ENCODE peak calls at places on chromosomes 6 and 20, in seven cellular contexts. One of them, this sample, is unnamed.

GRCh38 chr20:51382986-51383821 is 159.3 kb downstream of the NFATC2 start:
- DNase-seq in OCI-LY7: peak; percentile 94
- DNase-seq in SK-N-SH: no peak
- DNase-seq in A549: no peak
- DNase-seq in Karpas-422: peak; percentile 95
- DNase-seq in mesendoderm: no peak
- DNase-seq in K562: no peak
- DNase-seq in this sample: no peak

GRCh38 chr6:51396583-51396982 is 577.9 kb downstream of the TFAP2B start:
- DNase-seq in OCI-LY7: no peak
- DNase-seq in SK-N-SH: no peak
- DNase-seq in A549: no peak
- DNase-seq in Karpas-422: no peak
- DNase-seq in mesendoderm: no peak
- DNase-seq in K562: no peak
- DNase-seq in this sample: no peak

GRCh38 chr20:4546342-4546741 is 175.4 kb upstream of the PRND start:
- DNase-seq in OCI-LY7: no peak
- DNase-seq in SK-N-SH: no peak
- DNase-seq in A549: no peak
- DNase-seq in Karpas-422: no peak
- DNase-seq in mesendoderm: peak; percentile 34
- DNase-seq in K562: no peak
- DNase-seq in this sample: no peak

GRCh38 chr6:142845624-142846458 is 99.1 kb downstream of the HIVEP2 start:
- DNase-seq in OCI-LY7: peak; percentile 54
- DNase-seq in SK-N-SH: peak; percentile 70
- DNase-seq in A549: no peak
- DNase-seq in Karpas-422: peak; percentile 45
- DNase-seq in mesendoderm: peak; percentile 94
- DNase-seq in K562: no peak
- DNase-seq in this sample: peak; percentile 87

GRCh38 chr6:14986370-14986769 is 259.5 kb upstream of the JARID2 start:
- DNase-seq in OCI-LY7: no peak
- DNase-seq in SK-N-SH: no peak
- DNase-seq in A549: no peak
- DNase-seq in Karpas-422: no peak
- DNase-seq in mesendoderm: no peak
- DNase-seq in K562: no peak
- DNase-seq in this sample: no peak

GRCh38 chr6:77178821-77179220 is 284.5 kb downstream of the HTR1B start:
- DNase-seq in OCI-LY7: no peak
- DNase-seq in SK-N-SH: no peak
- DNase-seq in A549: no peak
- DNase-seq in Karpas-422: no peak
- DNase-seq in mesendoderm: no peak
- DNase-seq in K562: no peak
- DNase-seq in this sample: no peak

GRCh38 chr6:88916615-88917198 is 46.7 kb downstream of the RNGTT start:
- DNase-seq in OCI-LY7: no peak
- DNase-seq in SK-N-SH: no peak
- DNase-seq in A549: no peak
- DNase-seq in Karpas-422: no peak
- DNase-seq in mesendoderm: no peak
- DNase-seq in K562: no peak
- DNase-seq in this sample: no peak

GRCh38 chr20:18985551-18985950 is 172.0 kb downstream of the SCP2D1 start:
- DNase-seq in OCI-LY7: no peak
- DNase-seq in SK-N-SH: no peak
- DNase-seq in A549: no peak
- DNase-seq in Karpas-422: no peak
- DNase-seq in mesendoderm: no peak
- DNase-seq in K562: no peak
- DNase-seq in this sample: no peak

GRCh38 chr20:64212750-64213149 is 42.8 kb upstream of the PCMTD2 start:
- DNase-seq in OCI-LY7: no peak
- DNase-seq in SK-N-SH: no peak
- DNase-seq in A549: no peak
- DNase-seq in Karpas-422: no peak
- DNase-seq in mesendoderm: no peak
- DNase-seq in K562: no peak
- DNase-seq in this sample: no peak

GRCh38 chr6:35522660-35523658 is 10.3 kb upstream of the TULP1 start:
- DNase-seq in OCI-LY7: peak; percentile 72
- DNase-seq in SK-N-SH: peak; percentile 92
- DNase-seq in A549: peak; percentile 65
- DNase-seq in Karpas-422: peak; percentile 79
- DNase-seq in mesendoderm: peak; percentile 76
- DNase-seq in K562: peak; percentile 96
- DNase-seq in this sample: peak; percentile 90
- H3K4me2 ChIP-seq in OCI-LY7: peak overlapping the region; percentile 42
- H3K4me2 ChIP-seq in SK-N-SH: no peak overlapping the region
- H3K4me2 ChIP-seq in A549: peak overlapping the region; percentile 41
- H3K4me2 ChIP-seq in Karpas-422: no peak overlapping the region
- H3K4me2 ChIP-seq in mesendoderm: peak overlapping the region; percentile 32
- H3K4me2 ChIP-seq in K562: peak overlapping the region; percentile 42
- H3K4me2 ChIP-seq in this sample: peak overlapping the region; percentile 50

GRCh38 chr6:123089223-123089622 is 93.2 kb downstream of the CLVS2 start:
- DNase-seq in OCI-LY7: no peak
- DNase-seq in SK-N-SH: no peak
- DNase-seq in A549: no peak
- DNase-seq in Karpas-422: no peak
- DNase-seq in mesendoderm: no peak
- DNase-seq in K562: no peak
- DNase-seq in this sample: no peak

GRCh38 chr6:123085403-123085802 is 89.4 kb downstream of the CLVS2 start:
- DNase-seq in OCI-LY7: no peak
- DNase-seq in SK-N-SH: peak; percentile 36
- DNase-seq in A549: no peak
- DNase-seq in Karpas-422: no peak
- DNase-seq in mesendoderm: no peak
- DNase-seq in K562: no peak
- DNase-seq in this sample: no peak

GRCh38 chr6:123094768-123095167 is 98.7 kb downstream of the CLVS2 start:
- DNase-seq in OCI-LY7: no peak
- DNase-seq in SK-N-SH: no peak
- DNase-seq in A549: no peak
- DNase-seq in Karpas-422: no peak
- DNase-seq in mesendoderm: no peak
- DNase-seq in K562: no peak
- DNase-seq in this sample: no peak

GRCh38 chr6:123091896-123092271 is 95.8 kb downstream of the CLVS2 start:
- DNase-seq in OCI-LY7: no peak
- DNase-seq in SK-N-SH: no peak
- DNase-seq in A549: no peak
- DNase-seq in Karpas-422: no peak
- DNase-seq in mesendoderm: no peak
- DNase-seq in K562: no peak
- DNase-seq in this sample: no peak

DNA sequence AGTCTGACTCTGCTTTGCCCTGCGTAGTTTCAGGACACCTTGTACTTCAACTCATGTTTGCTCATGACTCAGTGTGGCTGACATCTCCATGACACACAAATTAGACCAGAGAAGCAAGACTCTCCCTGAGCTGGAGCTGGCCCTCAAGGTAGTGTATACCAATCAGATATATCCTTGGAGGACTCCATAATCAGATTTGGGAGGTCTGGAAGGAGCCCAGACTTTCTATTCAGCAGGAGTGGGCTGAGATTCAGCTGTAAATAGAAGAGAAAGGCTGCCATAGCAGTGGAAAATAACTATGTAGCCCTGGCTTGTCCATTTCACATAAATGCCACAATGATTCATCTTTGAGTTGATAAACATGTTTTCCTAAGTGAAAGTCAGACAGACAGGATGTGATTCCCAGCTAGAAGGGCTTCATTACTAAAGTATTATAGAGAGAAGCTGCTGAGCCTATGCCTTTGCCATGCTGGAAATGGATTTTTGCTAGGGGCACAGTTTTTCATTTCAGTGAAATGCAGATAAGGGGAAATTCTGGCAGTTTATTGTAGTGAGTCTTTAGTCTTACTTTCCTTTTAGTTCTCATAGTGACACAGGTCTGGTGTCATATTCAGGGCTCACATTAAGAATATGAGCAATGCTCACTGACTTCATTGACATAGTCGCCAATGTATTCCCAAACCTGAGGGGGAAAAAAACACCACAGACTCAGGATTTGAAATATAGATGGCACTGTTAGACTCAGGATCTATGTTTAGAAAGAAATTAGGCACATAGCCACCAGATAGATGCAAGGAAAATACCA is 95.3 kb downstream of the CLVS2 start:
- DNase-seq in OCI-LY7: no peak
- DNase-seq in SK-N-SH: peak; percentile 20
- DNase-seq in A549: peak; percentile 3
- DNase-seq in Karpas-422: no peak
- DNase-seq in mesendoderm: no peak
- DNase-seq in K562: no peak
- DNase-seq in this sample: no peak
- H3K4me2 ChIP-seq in OCI-LY7: no peak overlapping the region
- H3K4me2 ChIP-seq in SK-N-SH: no peak overlapping the region
- H3K4me2 ChIP-seq in A549: peak overlapping the region; percentile 70
- H3K4me2 ChIP-seq in Karpas-422: no peak overlapping the region
- H3K4me2 ChIP-seq in mesendoderm: no peak overlapping the region
- H3K4me2 ChIP-seq in K562: no peak overlapping the region
- H3K4me2 ChIP-seq in this sample: no peak overlapping the region

GRCh38 chr6:47655719-47656595 is 42.4 kb upstream of the ADGRF4 start:
- DNase-seq in OCI-LY7: no peak
- DNase-seq in SK-N-SH: no peak
- DNase-seq in A549: no peak
- DNase-seq in Karpas-422: no peak
- DNase-seq in mesendoderm: peak; percentile 99
- DNase-seq in K562: peak; percentile 42
- DNase-seq in this sample: peak; percentile 50
- H3K4me2 ChIP-seq in OCI-LY7: no peak overlapping the region
- H3K4me2 ChIP-seq in SK-N-SH: no peak overlapping the region
- H3K4me2 ChIP-seq in A549: peak overlapping the region; percentile 39
- H3K4me2 ChIP-seq in Karpas-422: no peak overlapping the region
- H3K4me2 ChIP-seq in mesendoderm: no peak overlapping the region
- H3K4me2 ChIP-seq in K562: peak overlapping the region; percentile 38
- H3K4me2 ChIP-seq in this sample: no peak overlapping the region

DNA sequence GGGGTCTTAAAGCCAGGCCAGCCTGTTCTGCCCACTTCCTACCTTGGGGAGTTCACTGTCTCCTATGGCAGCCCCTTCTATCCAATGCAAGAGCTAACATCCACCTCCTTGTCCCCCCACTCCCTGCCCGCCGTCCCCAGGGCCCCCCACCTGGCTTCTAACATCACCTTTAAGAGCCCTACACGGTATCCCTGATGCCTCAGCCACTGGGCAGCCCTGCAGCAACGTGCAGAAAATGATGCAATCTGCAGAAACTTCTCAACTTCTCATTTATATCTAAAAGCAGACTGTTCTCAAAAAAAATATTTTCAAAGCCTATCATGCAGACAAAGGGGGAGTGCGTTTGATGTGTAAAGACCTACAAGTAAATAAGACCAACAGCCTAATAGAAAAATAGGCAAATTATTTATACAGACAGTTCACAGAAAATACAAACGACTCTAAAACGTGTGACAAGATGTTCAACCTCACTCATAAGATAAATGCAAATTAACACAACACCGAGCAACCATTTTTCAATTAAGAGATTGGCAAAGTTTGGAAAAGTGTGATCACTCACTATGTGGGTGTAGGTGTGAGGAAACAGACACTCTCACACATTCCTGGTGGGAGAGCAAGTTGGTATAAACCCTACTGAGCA is 15.2 kb upstream of the HCK start:
- DNase-seq in OCI-LY7: peak; percentile 80
- DNase-seq in SK-N-SH: no peak
- DNase-seq in A549: no peak
- DNase-seq in Karpas-422: peak; percentile 71
- DNase-seq in mesendoderm: no peak
- DNase-seq in K562: no peak
- DNase-seq in this sample: no peak
- H3K4me2 ChIP-seq in OCI-LY7: peak overlapping the region; percentile 38
- H3K4me2 ChIP-seq in SK-N-SH: no peak overlapping the region
- H3K4me2 ChIP-seq in A549: peak overlapping the region; percentile 45
- H3K4me2 ChIP-seq in Karpas-422: peak overlapping the region; percentile 18
- H3K4me2 ChIP-seq in mesendoderm: no peak overlapping the region
- H3K4me2 ChIP-seq in K562: no peak overlapping the region
- H3K4me2 ChIP-seq in this sample: no peak overlapping the region

This sample was measured in neural progenitor cell.